ENCODE peak calls at places on chromosome 2, in five cellular contexts. U is K562, H is HCT116, L is H1, T is GM12878. J is an unnamed sample.

GRCh38 chr2:43818761-43819160 is 19.9 kb downstream of the ABCG5 start:
- DNase-seq in U (peak), T (no peak), H (peak), L (no peak), J (no peak)

GRCh38 chr2:120912101-120912985 is 176.7 kb downstream of the GLI2 start:
- DNase-seq in L (no peak), T (no peak), U (peak), H (peak), J (no peak)

GRCh38 chr2:101219281-101219680 is 33.4 kb upstream of the CNOT11 start:
- DNase-seq in U (no peak), L (no peak), T (no peak), H (no peak), J (no peak)

GRCh38 chr2:146853741-146854444 is 990.9 kb upstream of the ACVR2A start:
- DNase-seq in H (no peak), U (no peak), T (no peak), L (no peak), J (peak)

GRCh38 chr2:151325696-151326095 is 31.7 kb upstream of the TNFAIP6 start:
- DNase-seq in T (no peak), U (no peak), L (no peak), H (no peak), J (no peak)

GRCh38 chr2:1728821-1729220 is 15.5 kb downstream of the PXDN start:
- DNase-seq in H (no peak), L (peak), U (no peak), T (no peak), J (no peak)

GRCh38 chr2:203893386-203893785 is 25.8 kb downstream of the CTLA4 start:
- DNase-seq in U (no peak), T (no peak), H (no peak), L (no peak), J (no peak)

GRCh38 chr2:64212346-64212745 is 68.1 kb upstream of the PELI1 start:
- DNase-seq in U (no peak), T (no peak), H (no peak), L (no peak), J (no peak)

GRCh38 chr2:200442471-200442870 is 67.4 kb downstream of the KCTD18 start:
- DNase-seq in L (no peak), H (no peak), U (no peak), T (no peak), J (no peak)

GRCh38 chr2:189628817-189629552 is 32.3 kb upstream of the ASNSD1 start:
- DNase-seq in T (no peak), U (no peak), H (no peak), L (no peak), J (no peak)

GRCh38 chr2:171893196-171893823 is 734 bp downstream of the SLC25A12 start:
- DNase-seq in T (no peak), U (peak), L (no peak), H (no peak), J (no peak)

DNA sequence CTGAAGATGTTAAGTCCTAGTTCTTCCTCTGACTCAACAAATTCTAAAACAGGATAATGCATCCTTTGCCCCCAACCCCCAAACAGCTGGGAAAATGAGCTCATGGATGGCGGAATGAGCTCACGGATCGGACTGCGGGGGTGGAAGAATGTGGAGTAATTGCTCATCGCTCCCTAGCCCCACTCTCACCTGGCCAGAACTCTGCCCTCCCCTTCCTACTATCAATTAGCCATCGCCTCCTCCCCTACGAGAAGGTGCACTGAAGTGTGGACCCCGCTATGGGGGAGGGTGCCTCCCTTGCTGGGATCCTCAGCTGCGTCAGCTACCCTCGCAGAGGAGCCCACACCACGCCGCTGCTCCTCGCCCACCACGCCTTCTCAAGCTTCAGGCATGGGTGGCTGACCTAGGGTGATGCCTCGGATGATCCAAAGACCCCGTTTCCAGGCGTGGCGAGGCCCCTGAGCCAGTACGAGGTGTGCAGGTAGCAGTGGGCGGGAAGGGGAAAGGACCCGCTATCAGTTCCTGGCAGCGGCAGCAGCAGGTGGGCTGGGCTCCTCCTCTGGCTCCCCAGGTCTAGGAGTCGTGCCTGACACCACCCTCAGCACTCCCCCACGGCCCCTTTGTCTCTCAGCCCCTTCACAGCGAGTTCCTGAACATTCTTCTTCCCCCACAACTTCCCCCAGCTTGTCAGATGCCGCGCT is 82.1 kb upstream of the POMC start:
- DNase-seq in L (no peak), H (no peak), U (peak), T (no peak), J (no peak)
- H3K9ac ChIP-seq in L (peak), H (no peak), U (peak), T (peak), J (peak)

GRCh38 chr2:26807788-26808460 is 22.1 kb downstream of the CENPA start:
- DNase-seq in L (no peak), U (no peak), H (no peak), T (no peak), J (no peak)
- TF ChIP-seq YY1 in L (no peak), U (no peak), H (no peak), T (no peak), J (no peak)

GRCh38 chr2:46877619-46878113 is 37.9 kb downstream of the MCFD2 start:
- DNase-seq in T (no peak), L (no peak), U (no peak), H (no peak), J (no peak)
- H3K9ac ChIP-seq in T (no peak), L (no peak), U (no peak), H (no peak), J (no peak)

DNA sequence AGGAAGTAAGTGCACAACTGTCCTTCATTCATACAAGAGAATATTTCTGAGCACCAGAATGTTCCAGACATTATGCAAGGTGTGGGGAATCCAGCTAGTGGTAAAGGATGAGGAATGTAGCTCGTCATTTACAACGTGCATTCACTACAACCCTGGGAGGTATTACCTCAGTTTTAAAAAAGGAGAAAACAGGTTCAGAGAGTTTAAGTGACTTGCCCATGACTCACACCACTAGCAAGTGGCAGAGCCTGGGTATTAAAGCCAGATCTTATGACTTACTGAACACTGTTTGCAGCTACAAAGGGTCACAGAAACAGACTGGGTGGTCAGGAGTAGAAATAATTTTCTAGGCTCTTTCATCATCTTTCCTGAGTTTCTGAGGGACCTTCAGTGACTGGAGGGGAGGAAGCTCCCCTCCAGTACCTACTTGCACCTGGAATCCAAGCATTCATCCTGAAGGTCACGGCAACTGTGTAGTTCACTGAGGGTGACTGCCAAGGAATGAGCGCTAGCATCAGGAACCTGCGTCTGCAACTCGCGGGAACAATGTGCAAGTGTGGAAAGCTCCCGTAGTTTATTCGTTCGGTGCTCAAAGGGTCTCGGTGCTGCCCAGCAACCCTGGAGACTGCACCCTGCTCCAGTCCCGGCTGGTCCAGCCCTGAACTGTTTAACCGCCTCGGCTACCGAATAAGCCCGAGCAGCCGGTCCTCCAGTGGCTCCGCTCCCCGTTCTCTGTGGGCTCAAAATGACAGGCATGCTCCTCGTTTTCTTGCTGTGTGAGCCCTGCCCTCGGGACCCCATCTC is 647 bp downstream of the CCDC121 start:
- DNase-seq in U (no peak), L (no peak), T (no peak), H (peak), J (no peak)
- TF ChIP-seq YY1 in U (no peak), L (no peak), T (no peak), H (no peak), J (no peak)